ENCODE peak calls at places on chromosomes 2 and 18, in ten cellular contexts. N, Y, D, T, R, L, S, X, Z and U are unnamed samples.

GRCh38 chr2:237600205-237600846 is 9.8 kb upstream of the RAB17 start:
- DNase-seq in N (peak; percentile 37), Y (no peak), D (peak; percentile 45), T (no peak), R (peak; percentile 55), L (peak; percentile 52), S (no peak), X (peak; percentile 76), Z (no peak), U (no peak)

GRCh38 chr2:235366847-235367246 is 127.0 kb upstream of the AGAP1 start:
- DNase-seq in N (no peak), Y (no peak), D (no peak), T (no peak), R (no peak), L (no peak), S (no peak), X (no peak), Z (no peak), U (no peak)

GRCh38 chr2:175004980-175005832 is at the start of gene CHN1:
- DNase-seq in N (no peak), Y (peak; percentile 79), D (peak; percentile 49), T (peak; percentile 49), R (peak; percentile 49), L (peak; percentile 83), S (peak; percentile 66), X (peak; percentile 59), Z (peak; percentile 89), U (peak; percentile 26)

GRCh38 chr2:34849827-34850226 is 1250.7 kb upstream of the FAM98A start:
- DNase-seq in N (no peak), Y (no peak), D (no peak), T (no peak), R (no peak), L (no peak), S (no peak), X (no peak), Z (no peak), U (no peak)

GRCh38 chr2:3585239-3586109 is 9.4 kb upstream of the COLEC11 start:
- DNase-seq in N (no peak), Y (no peak), D (peak; percentile 76), T (peak; percentile 40), R (peak; percentile 54), L (no peak), S (no peak), X (peak; percentile 93), Z (no peak), U (no peak)

GRCh38 chr18:42281124-42281523 is 326.1 kb downstream of the PIK3C3 start:
- DNase-seq in N (no peak), Y (no peak), D (no peak), T (no peak), R (no peak), L (no peak), S (no peak), X (no peak), Z (no peak), U (no peak)

GRCh38 chr2:37149626-37150322 is 7.0 kb downstream of the EIF2AK2 start:
- DNase-seq in N (no peak), Y (no peak), D (no peak), T (no peak), R (no peak), L (peak; percentile 22), S (no peak), X (no peak), Z (no peak), U (no peak)

GRCh38 chr18:58213445-58213844 is 169.4 kb downstream of the NEDD4L start:
- DNase-seq in N (peak; percentile 73), Y (no peak), D (peak; percentile 81), T (no peak), R (no peak), L (no peak), S (no peak), X (peak; percentile 61), Z (no peak), U (no peak)

GRCh38 chr2:225318440-225318839 is 81.1 kb upstream of the NYAP2 start:
- DNase-seq in N (no peak), Y (no peak), D (no peak), T (no peak), R (no peak), L (no peak), S (no peak), X (no peak), Z (no peak), U (no peak)

GRCh38 chr2:227326783-227327182 is 1.7 kb downstream of the MFF start:
- DNase-seq in N (no peak), Y (no peak), D (no peak), T (no peak), R (no peak), L (no peak), S (no peak), X (no peak), Z (no peak), U (no peak)

GRCh38 chr18:9417081-9417841 is 58.1 kb upstream of the RALBP1 start:
- DNase-seq in N (no peak), Y (peak; percentile 60), D (peak; percentile 54), T (no peak), R (peak; percentile 53), L (peak; percentile 26), S (peak; percentile 92), X (peak; percentile 67), Z (no peak), U (peak; percentile 44)

GRCh38 chr2:27199241-27199640 is 12.6 kb upstream of the ATRAID start:
- DNase-seq in N (no peak), Y (no peak), D (no peak), T (no peak), R (no peak), L (no peak), S (no peak), X (no peak), Z (no peak), U (no peak)

GRCh38 chr2:218852911-218853667 is 6.5 kb upstream of the WNT6 start:
- DNase-seq in N (no peak), Y (peak; percentile 71), D (peak; percentile 38), T (peak; percentile 60), R (peak; percentile 67), L (peak; percentile 77), S (peak; percentile 37), X (peak; percentile 75), Z (peak; percentile 81), U (no peak)

DNA sequence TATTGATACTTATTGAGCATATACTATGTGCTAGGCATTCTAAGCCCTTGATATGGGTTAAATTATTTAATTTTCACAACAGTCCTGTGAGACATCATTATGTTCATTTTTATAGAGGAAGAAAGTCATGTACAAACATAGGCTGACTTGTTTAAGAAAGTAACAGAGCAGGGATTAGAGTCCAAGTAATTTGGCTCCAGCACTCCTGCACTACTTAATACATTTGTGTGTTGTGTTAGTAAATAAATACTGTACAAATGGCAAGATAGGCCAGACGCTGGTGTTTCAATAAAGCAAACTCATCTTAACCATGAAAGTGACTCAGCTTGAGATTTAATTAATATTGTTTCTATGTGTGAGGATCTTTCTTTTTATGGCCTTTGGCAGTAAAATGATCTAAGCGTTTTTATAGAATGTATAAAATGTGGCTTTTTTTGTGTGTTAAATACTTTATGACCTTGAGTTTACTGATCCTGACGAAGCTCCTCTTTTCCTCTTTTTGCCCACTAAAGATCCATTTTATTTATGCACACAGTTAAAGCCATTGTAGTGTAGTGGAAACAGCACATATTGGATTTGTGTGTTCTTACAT is 21.3 kb downstream of the NBEAL1 start:
- DNase-seq in N (no peak), Y (no peak), D (no peak), T (no peak), R (no peak), L (no peak), S (no peak), X (no peak), Z (no peak), U (no peak)
- H3K4me3 ChIP-seq in N (no peak overlapping the region), Y (no peak overlapping the region), D (no peak overlapping the region), T (no peak overlapping the region), R (no peak overlapping the region), L (no peak overlapping the region), S (no peak overlapping the region), X (no peak overlapping the region), Z (no peak overlapping the region), U (no peak overlapping the region)

GRCh38 chr2:196718796-196719564 is 79.5 kb downstream of the CCDC150 start:
- DNase-seq in N (peak; percentile 47), Y (no peak), D (peak; percentile 48), T (peak; percentile 18), R (no peak), L (no peak), S (no peak), X (peak; percentile 69), Z (no peak), U (no peak)
- TF ChIP-seq CTCF in N (peak; percentile 59), Y (no peak), D (peak; percentile 45), T (no peak), R (no peak), L (peak; percentile 19), S (no peak), X (peak; percentile 34), Z (no peak), U (peak; percentile 34)

GRCh38 chr2:182422864-182423263 is 4.0 kb downstream of the PDE1A start:
- DNase-seq in N (no peak), Y (no peak), D (no peak), T (no peak), R (no peak), L (no peak), S (no peak), X (no peak), Z (no peak), U (no peak)
- H3K4me3 ChIP-seq in N (no peak overlapping the region), Y (no peak overlapping the region), D (no peak overlapping the region), T (peak overlapping the region; percentile 25), R (no peak overlapping the region), L (no peak overlapping the region), S (no peak overlapping the region), X (no peak overlapping the region), Z (no peak overlapping the region), U (no peak overlapping the region)

GRCh38 chr18:37481058-37481457 is 84.5 kb downstream of the CELF4 start:
- DNase-seq in N (no peak), Y (no peak), D (no peak), T (no peak), R (no peak), L (no peak), S (no peak), X (peak; percentile 39), Z (no peak), U (no peak)

GRCh38 chr18:37470986-37471385 is 94.6 kb downstream of the CELF4 start:
- DNase-seq in N (no peak), Y (no peak), D (no peak), T (no peak), R (no peak), L (no peak), S (no peak), X (no peak), Z (no peak), U (no peak)

GRCh38 chr18:37471619-37472018 is 94.0 kb downstream of the CELF4 start:
- DNase-seq in N (no peak), Y (no peak), D (no peak), T (no peak), R (no peak), L (peak; percentile 1), S (no peak), X (no peak), Z (no peak), U (no peak)

GRCh38 chr18:37476611-37477295 is 88.8 kb downstream of the CELF4 start:
- DNase-seq in N (no peak), Y (no peak), D (no peak), T (no peak), R (no peak), L (no peak), S (no peak), X (no peak), Z (no peak), U (no peak)

DNA sequence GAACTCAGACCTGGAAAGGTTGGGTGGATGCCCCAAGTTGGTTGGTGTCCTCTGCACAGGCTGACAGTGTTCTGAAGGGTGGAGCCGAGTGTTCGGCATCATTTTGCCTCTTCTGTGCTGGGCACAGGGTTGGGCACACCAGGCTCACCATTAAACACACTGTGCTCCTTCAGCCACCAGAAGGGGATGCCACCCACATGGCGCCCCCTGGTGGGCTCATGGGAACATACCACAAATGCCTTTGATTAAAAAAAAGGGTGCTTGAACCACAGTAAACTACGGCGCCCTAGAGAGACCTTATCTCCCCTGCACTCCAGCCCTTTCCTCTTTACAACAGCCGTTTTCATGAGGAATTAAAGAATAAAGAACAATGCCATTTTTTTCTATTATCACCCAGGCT is 89.4 kb downstream of the CELF4 start:
- DNase-seq in N (no peak), Y (no peak), D (peak; percentile 2), T (no peak), R (no peak), L (peak; percentile 62), S (peak; percentile 1), X (no peak), Z (no peak), U (no peak)
- TF ChIP-seq CTCF in N (peak; percentile 73), Y (peak; percentile 50), D (peak; percentile 32), T (no peak), R (peak; percentile 6), L (peak; percentile 74), S (peak; percentile 57), X (peak; percentile 58), Z (peak; percentile 51), U (peak; percentile 72)